ENCODE peak calls at places on chromosomes 7 and 10, in nine cellular contexts. K, W, D, L, N, P, A, B and O are unnamed samples.

GRCh38 chr7:80876894-80877414 is 41.9 kb downstream of the SEMA3C start:
- DNase-seq in D (no peak), P (no peak), L (no peak), W (no peak), N (peak), K (peak), A (peak), B (no peak), O (no peak)

GRCh38 chr10:34731885-34732701 is 83.0 kb downstream of the PARD3 start:
- DNase-seq in B (no peak), N (no peak), W (peak), L (no peak), A (peak), P (no peak), D (peak), K (peak), O (no peak)

GRCh38 chr10:99872367-99873162 is 90.1 kb downstream of the ABCC2 start:
- DNase-seq in P (no peak), D (peak), K (peak), N (peak), A (no peak), W (no peak), L (no peak), B (no peak), O (no peak)

GRCh38 chr10:49750546-49750945 is 11.6 kb downstream of the OGDHL start:
- DNase-seq in K (no peak), P (peak), W (no peak), D (no peak), N (peak), B (no peak), L (no peak), A (no peak), O (no peak)

GRCh38 chr10:123999956-124000615 is 93.3 kb downstream of the CHST15 start:
- DNase-seq in B (no peak), L (no peak), D (no peak), P (no peak), K (no peak), N (no peak), A (no peak), W (no peak), O (no peak)

GRCh38 chr7:41993173-41993867 is 243.7 kb downstream of the GLI3 start:
- DNase-seq in A (peak), B (no peak), P (no peak), D (no peak), L (no peak), K (peak), N (no peak), W (no peak), O (no peak)

GRCh38 chr10:22611425-22612111 is 102.8 kb downstream of the PIP4K2A start:
- DNase-seq in A (no peak), L (no peak), W (no peak), B (peak), N (no peak), D (no peak), K (no peak), P (no peak), O (no peak)

GRCh38 chr10:2619472-2619871 is 447.9 kb upstream of the PFKP start:
- DNase-seq in N (peak), W (no peak), B (no peak), L (no peak), K (no peak), A (no peak), P (no peak), D (no peak), O (no peak)

GRCh38 chr7:103010220-103010607 is 64.4 kb downstream of the FBXL13 start:
- DNase-seq in K (no peak), B (no peak), N (no peak), A (no peak), P (no peak), D (no peak), L (no peak), W (no peak), O (no peak)

GRCh38 chr7:33874943-33875342 is 30.4 kb upstream of the BMPER start:
- DNase-seq in A (peak), L (no peak), P (no peak), D (no peak), K (peak), N (no peak), W (peak), B (no peak), O (no peak)

GRCh38 chr7:25578991-25579687 is 350.9 kb upstream of the NPVF start:
- DNase-seq in P (no peak), W (no peak), B (no peak), A (no peak), K (no peak), D (no peak), L (no peak), N (peak), O (no peak)

GRCh38 chr10:71228875-71229720 is 16.7 kb downstream of the UNC5B start:
- DNase-seq in D (no peak), B (no peak), W (no peak), N (no peak), A (no peak), P (no peak), K (no peak), L (no peak), O (no peak)

GRCh38 chr10:132464256-132465192 is 67.5 kb downstream of the PWWP2B start:
- DNase-seq in W (peak), D (no peak), P (peak), L (no peak), B (no peak), K (peak), N (peak), A (peak), O (no peak)

GRCh38 chr7:134777470-134777869 is 2.0 kb upstream of the CALD1 start:
- DNase-seq in W (no peak), L (no peak), A (no peak), K (peak), B (no peak), D (no peak), N (no peak), P (no peak), O (no peak)

GRCh38 chr10:127195571-127196226 is 692 bp downstream of the INSYN2A start:
- DNase-seq in L (no peak), D (peak), A (peak), W (no peak), B (peak), K (peak), N (peak), P (no peak), O (peak)

GRCh38 chr10:86855503-86855902 is 99.1 kb downstream of the BMPR1A start:
- DNase-seq in L (no peak), K (no peak), A (no peak), P (no peak), N (no peak), D (no peak), B (no peak), W (no peak), O (no peak)

GRCh38 chr10:1168763-1169162 is 112.6 kb downstream of the WDR37 start:
- DNase-seq in W (no peak), L (no peak), K (no peak), P (no peak), D (no peak), B (no peak), N (peak), A (no peak), O (no peak)

GRCh38 chr7:86559096-86559495 is 84.6 kb upstream of the GRM3 start:
- DNase-seq in N (no peak), A (no peak), L (no peak), D (no peak), K (no peak), P (no peak), W (no peak), B (no peak), O (no peak)

GRCh38 chr10:42982886-42983594 is 93.8 kb upstream of the RET start:
- DNase-seq in P (no peak), N (no peak), B (no peak), L (no peak), K (no peak), D (no peak), W (peak), A (no peak), O (peak)

GRCh38 chr7:114539575-114539974 is 125.0 kb downstream of the FOXP2 start:
- DNase-seq in B (no peak), N (peak), W (peak), P (no peak), L (no peak), K (peak), D (peak), A (peak), O (no peak)

GRCh38 chr10:64316833-64317232 is 795.6 kb downstream of the REEP3 start:
- DNase-seq in L (no peak), P (no peak), K (no peak), B (no peak), N (no peak), D (no peak), W (no peak), A (no peak), O (no peak)

GRCh38 chr10:48924988-48925387 is 14.7 kb downstream of the LRRC18 start:
- DNase-seq in B (no peak), K (no peak), L (no peak), N (peak), D (no peak), P (no peak), A (no peak), W (no peak), O (peak)

GRCh38 chr10:5835446-5836095 is 22.3 kb upstream of the GDI2 start:
- DNase-seq in A (no peak), D (no peak), B (no peak), K (no peak), W (no peak), N (peak), L (no peak), P (no peak), O (no peak)

GRCh38 chr10:42926831-42927230 is 144.2 kb downstream of the BMS1 start:
- DNase-seq in A (no peak), K (peak), B (no peak), D (no peak), P (no peak), L (no peak), N (peak), W (no peak), O (no peak)

DNA sequence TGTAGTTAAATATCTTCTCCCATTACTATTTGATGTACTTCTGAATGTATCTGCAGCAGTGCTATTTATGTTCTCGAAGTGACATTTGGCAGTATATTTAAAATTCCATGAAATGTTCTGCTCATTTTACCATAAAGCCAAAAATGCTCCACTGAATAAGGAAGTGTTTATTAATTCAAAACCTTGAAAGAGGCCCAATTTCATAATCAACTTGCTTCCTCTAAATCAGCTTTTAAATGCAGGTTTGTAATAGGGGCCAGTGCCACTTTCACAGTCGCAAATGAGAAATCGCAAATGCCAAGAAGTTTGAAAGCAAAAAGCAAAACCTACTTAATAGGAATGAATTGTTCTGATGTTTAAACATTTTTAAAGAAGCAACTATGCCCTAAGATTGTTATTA is 11.4 kb downstream of the NHLRC2 start:
- DNase-seq in B (no peak), P (no peak), W (no peak), N (no peak), D (no peak), L (no peak), K (no peak), A (no peak), O (no peak)
- TF ChIP-seq CTCF in B (no peak), P (no peak), W (no peak), N (no peak), D (no peak), L (no peak), K (no peak), A (no peak), O (no peak)

GRCh38 chr7:15643000-15643705 is 43.3 kb downstream of the MEOX2 start:
- DNase-seq in A (no peak), P (no peak), B (no peak), L (no peak), N (no peak), D (peak), W (no peak), K (no peak), O (no peak)
- TF ChIP-seq CTCF in A (no peak), P (no peak), B (no peak), L (no peak), N (peak), D (peak), W (no peak), K (no peak), O (no peak)

GRCh38 chr7:104723001-104723400 is 291.0 kb upstream of the KMT2E start:
- DNase-seq in K (no peak), A (no peak), D (no peak), P (no peak), W (no peak), N (no peak), B (no peak), L (no peak), O (no peak)
- TF ChIP-seq CTCF in K (no peak), A (no peak), D (no peak), P (no peak), W (no peak), N (no peak), B (no peak), L (no peak), O (no peak)

GRCh38 chr7:54792383-54792782 is 33.4 kb upstream of the SEC61G start:
- DNase-seq in W (no peak), P (no peak), N (no peak), K (no peak), A (no peak), B (no peak), D (no peak), L (no peak), O (no peak)
- TF ChIP-seq CTCF in W (no peak), P (no peak), N (no peak), K (no peak), A (no peak), B (no peak), D (no peak), L (no peak), O (no peak)

GRCh38 chr10:95480102-95480900 is 80.9 kb downstream of the SORBS1 start:
- DNase-seq in K (peak), P (no peak), A (no peak), W (no peak), B (no peak), L (no peak), D (no peak), N (peak), O (no peak)
- TF ChIP-seq CTCF in K (no peak), P (no peak), A (no peak), W (no peak), B (no peak), L (no peak), D (no peak), N (peak), O (no peak)

DNA sequence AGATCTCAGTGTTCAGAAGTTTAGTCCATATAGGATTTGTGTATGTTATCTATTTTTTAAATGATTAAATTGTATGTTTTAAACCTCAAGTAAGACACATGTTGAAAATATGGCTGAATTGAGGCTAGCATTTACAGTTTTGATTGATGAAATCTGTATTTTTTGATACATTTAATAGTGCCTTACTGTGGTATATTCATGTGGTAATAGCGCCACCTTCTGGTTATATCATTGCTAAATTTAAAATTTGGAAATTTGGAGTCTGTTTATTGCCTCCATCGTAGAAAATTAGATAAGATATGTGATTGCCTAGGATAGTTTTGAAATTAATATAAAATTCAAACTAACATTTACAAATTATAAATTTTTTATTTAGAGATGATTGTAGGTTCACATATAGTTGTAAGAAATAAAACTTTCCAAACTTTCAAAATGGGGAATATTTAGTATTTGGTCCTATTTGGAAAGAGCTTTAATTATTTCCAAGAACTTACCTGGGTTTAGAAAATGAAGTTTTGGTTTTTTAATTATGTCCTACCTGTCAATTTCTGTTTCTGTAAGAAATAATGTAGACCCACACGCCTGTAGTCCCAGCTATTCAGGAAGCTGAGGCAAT is 19.1 kb upstream of the ARMS2 start:
- DNase-seq in D (peak), A (peak), P (no peak), L (no peak), B (no peak), W (no peak), K (peak), N (no peak), O (no peak)
- TF ChIP-seq CTCF in D (peak), A (peak), P (peak), L (peak), B (peak), W (peak), K (peak), N (peak), O (peak)